ENCODE peak calls at places on chromosomes 11 and 22, in four cellular contexts. S is activated CD8-positive, alpha-beta memory T cell treated with anti-CD3 and anti-CD28 coated beads for 48 hours; A is GM23248; Y is effector memory CD8-positive, alpha-beta T cell. B is an unnamed sample.

GRCh38 chr11:8408151-8408930 is 144.7 kb upstream of the LMO1 start:
- DNase-seq in S (no peak), A (no peak), Y (no peak), B (no peak)

GRCh38 chr11:69080361-69080973 is 31.7 kb downstream of the TPCN2 start:
- DNase-seq in S (no peak), A (peak), Y (no peak), B (no peak)

GRCh38 chr11:27282806-27283205 is 80.2 kb downstream of the CCDC34 start:
- DNase-seq in S (no peak), A (peak), Y (no peak), B (no peak)

GRCh38 chr11:88335284-88335683 is 2.3 kb downstream of the CTSC start:
- DNase-seq in S (no peak), A (no peak), Y (no peak), B (no peak)

GRCh38 chr11:134445601-134446325 is 33.7 kb upstream of the B3GAT1 start:
- DNase-seq in S (no peak), A (no peak), Y (no peak), B (no peak)

GRCh38 chr11:112762686-112763048 is 198.6 kb upstream of the NCAM1 start:
- DNase-seq in S (no peak), A (no peak), Y (no peak), B (no peak)

GRCh38 chr11:118109231-118109630 is 22.5 kb upstream of the SMIM35 start:
- DNase-seq in S (no peak), A (peak), Y (no peak), B (no peak)

GRCh38 chr11:60950933-60951610 is 904 bp downstream of the SLC15A3 start:
- DNase-seq in S (no peak), A (peak), Y (no peak), B (no peak)

GRCh38 chr11:100562102-100562501 is 125.0 kb upstream of the ARHGAP42 start:
- DNase-seq in S (no peak), A (peak), Y (no peak), B (no peak)

GRCh38 chr11:98674390-98674789 is 346.4 kb upstream of the CNTN5 start:
- DNase-seq in S (no peak), A (no peak), Y (no peak), B (no peak)

GRCh38 chr11:76415073-76415472 is 29.7 kb upstream of the EMSY start:
- DNase-seq in S (no peak), A (no peak), Y (no peak), B (no peak)

GRCh38 chr22:39125622-39126021 is 26.9 kb downstream of the CBX7 start:
- DNase-seq in S (no peak), A (no peak), Y (no peak), B (no peak)

GRCh38 chr11:66369073-66369894 is 2.3 kb downstream of the SLC29A2 start:
- DNase-seq in S (no peak), A (no peak), Y (no peak), B (no peak)

GRCh38 chr11:17162376-17162775 is 45.4 kb downstream of the PIK3C2A start:
- DNase-seq in S (no peak), A (no peak), Y (no peak), B (no peak)

GRCh38 chr22:44969817-44970216 is 40.0 kb downstream of the PHF21B start:
- DNase-seq in S (no peak), A (no peak), Y (no peak), B (no peak)

GRCh38 chr11:103582351-103582909 is 454.0 kb upstream of the DDI1 start:
- DNase-seq in S (no peak), A (peak), Y (no peak), B (no peak)

GRCh38 chr22:28299760-28300159 is 379.9 kb downstream of the TTC28 start:
- DNase-seq in S (no peak), A (peak), Y (no peak), B (no peak)

GRCh38 chr11:113629562-113629961 is 76.5 kb downstream of the TMPRSS5 start:
- DNase-seq in S (no peak), A (no peak), Y (no peak), B (no peak)

GRCh38 chr11:83162377-83162776 is 5.4 kb downstream of the PCF11 start:
- DNase-seq in S (no peak), A (peak), Y (no peak), B (no peak)

GRCh38 chr11:10092426-10092825 is 201.6 kb downstream of the SBF2 start:
- DNase-seq in S (no peak), A (no peak), Y (no peak), B (no peak)

GRCh38 chr22:45164217-45165123 is 745 bp downstream of the NUP50 start:
- DNase-seq in S (no peak), A (peak), Y (no peak), B (peak)

GRCh38 chr11:129733384-129733783 is 82.3 kb upstream of the TMEM45B start:
- DNase-seq in S (no peak), A (no peak), Y (no peak), B (no peak)

GRCh38 chr11:120334894-120335462 is 1.2 kb upstream of the ARHGEF12 start:
- DNase-seq in S (no peak), A (peak), Y (peak), B (peak)

B was measured in glutamatergic neuron.